ENCODE peak calls at places on chromosomes 2 and 18, in five cellular contexts. H is brain microvascular endothelial cell; C is left cardiac atrium; Q is tibial artery; K is activated CD4-positive, alpha-beta T cell treated with anti-CD3 and anti-CD28 coated beads for 48 hours. J is an unnamed sample.

GRCh38 chr2:208549546-208550158 is 143.1 kb downstream of the PTH2R start:
- DNase-seq in H (no peak), C (no peak), Q (no peak), K (no peak), J (no peak)

GRCh38 chr2:67923696-67924095 is 139.1 kb downstream of the C1D start:
- DNase-seq in H (no peak), C (no peak), Q (peak; percentile 25), K (no peak), J (no peak)

GRCh38 chr2:236177604-236177966 is 9.4 kb upstream of the GBX2 start:
- DNase-seq in H (no peak), C (peak; percentile 60), Q (no peak), K (peak; percentile 73), J (no peak)

GRCh38 chr2:213104089-213104902 is 47.1 kb downstream of the IKZF2 start:
- DNase-seq in H (peak; percentile 24), C (no peak), Q (no peak), K (no peak), J (no peak)

GRCh38 chr2:120545521-120546076 is 190.1 kb upstream of the GLI2 start:
- DNase-seq in H (no peak), C (no peak), Q (no peak), K (no peak), J (no peak)

GRCh38 chr2:241199286-241199685 is 10.8 kb downstream of the ANO7 start:
- DNase-seq in H (no peak), C (no peak), Q (no peak), K (no peak), J (no peak)

GRCh38 chr2:111117666-111118454 is 2.9 kb upstream of the BCL2L11 start:
- DNase-seq in H (peak; percentile 68), C (peak; percentile 46), Q (peak; percentile 33), K (peak; percentile 58), J (peak; percentile 51)

GRCh38 chr2:32159678-32160077 is 6.0 kb upstream of the SLC30A6 start:
- DNase-seq in H (no peak), C (no peak), Q (no peak), K (no peak), J (no peak)

GRCh38 chr2:204862809-204863208 is 317.5 kb downstream of the PARD3B start:
- DNase-seq in H (no peak), C (no peak), Q (no peak), K (no peak), J (no peak)

GRCh38 chr18:26052497-26052896 is 37.9 kb downstream of the SS18 start:
- DNase-seq in H (peak; percentile 5), C (no peak), Q (no peak), K (no peak), J (peak; percentile 21)

GRCh38 chr2:20052872-20053281 is 1.4 kb upstream of the LAPTM4A start:
- DNase-seq in H (peak; percentile 91), C (peak; percentile 82), Q (peak; percentile 72), K (no peak), J (peak; percentile 60)

GRCh38 chr18:1039421-1039820 is 134.8 kb downstream of the ADCYAP1 start:
- DNase-seq in H (no peak), C (no peak), Q (no peak), K (no peak), J (no peak)

GRCh38 chr2:157820202-157820601 is 55.9 kb downstream of the ACVR1 start:
- DNase-seq in H (no peak), C (no peak), Q (no peak), K (no peak), J (no peak)

GRCh38 chr18:58670561-58671121 is 624 bp upstream of the MALT1 start:
- DNase-seq in H (no peak), C (no peak), Q (no peak), K (no peak), J (no peak)

GRCh38 chr18:42196651-42197050 is 241.6 kb downstream of the PIK3C3 start:
- DNase-seq in H (no peak), C (no peak), Q (no peak), K (no peak), J (peak; percentile 95)

GRCh38 chr2:66667288-66667780 is 232.4 kb downstream of the MEIS1 start:
- DNase-seq in H (no peak), C (no peak), Q (no peak), K (no peak), J (no peak)

GRCh38 chr2:133504566-133505505 is 63.4 kb downstream of the NCKAP5 start:
- DNase-seq in H (peak; percentile 66), C (peak; percentile 66), Q (peak; percentile 25), K (no peak), J (no peak)

GRCh38 chr2:10412380-10412779 is 35.7 kb downstream of the ODC1 start:
- DNase-seq in H (peak; percentile 36), C (no peak), Q (no peak), K (peak; percentile 64), J (no peak)

GRCh38 chr2:100934504-100935371 is 67.4 kb upstream of the RPL31 start:
- DNase-seq in H (no peak), C (no peak), Q (no peak), K (no peak), J (no peak)

GRCh38 chr18:618618-619017 is 21.8 kb downstream of the CLUL1 start:
- DNase-seq in H (no peak), C (no peak), Q (no peak), K (no peak), J (no peak)

GRCh38 chr2:72778410-72778809 is 47.4 kb downstream of the EXOC6B start:
- DNase-seq in H (no peak), C (no peak), Q (no peak), K (no peak), J (no peak)

GRCh38 chr2:227788556-227788955 is 25.1 kb upstream of the CCL20 start:
- DNase-seq in H (no peak), C (no peak), Q (no peak), K (no peak), J (no peak)

GRCh38 chr2:64383016-64383588 is 70.9 kb upstream of the LGALSL start:
- DNase-seq in H (no peak), C (no peak), Q (no peak), K (no peak), J (no peak)

GRCh38 chr2:219405451-219405850 is 12.7 kb upstream of the DES start:
- DNase-seq in H (no peak), C (no peak), Q (no peak), K (no peak), J (no peak)